ENCODE peak calls at places on chromosome 10, in five cellular contexts. One of them, this sample, is unnamed.

GRCh38 chr10:130809181-130809580 is 502.3 kb downstream of the TCERG1L start:
- DNase-seq in AG04449: no peak
- DNase-seq in HepG2: no peak
- DNase-seq in choroid plexus epithelial cell: no peak
- DNase-seq in OCI-LY7: no peak
- DNase-seq in this sample: no peak

GRCh38 chr10:47146571-47146970 is 153.4 kb upstream of the GDF10 start:
- DNase-seq in choroid plexus epithelial cell: no peak
- DNase-seq in AG04449: no peak
- DNase-seq in OCI-LY7: no peak
- DNase-seq in HepG2: no peak
- DNase-seq in this sample: no peak

GRCh38 chr10:102646610-102647432 is 2.5 kb downstream of the TRIM8 start:
- DNase-seq in OCI-LY7: peak; percentile 86
- DNase-seq in AG04449: no peak
- DNase-seq in choroid plexus epithelial cell: peak; percentile 62
- DNase-seq in HepG2: no peak
- DNase-seq in this sample: peak; percentile 58

GRCh38 chr10:69818676-69819239 is 17.1 kb downstream of the COL13A1 start:
- DNase-seq in OCI-LY7: no peak
- DNase-seq in AG04449: no peak
- DNase-seq in HepG2: no peak
- DNase-seq in choroid plexus epithelial cell: no peak
- DNase-seq in this sample: no peak

GRCh38 chr10:117740088-117740487 is 197.5 kb downstream of the EMX2 start:
- DNase-seq in OCI-LY7: no peak
- DNase-seq in HepG2: no peak
- DNase-seq in choroid plexus epithelial cell: no peak
- DNase-seq in AG04449: no peak
- DNase-seq in this sample: no peak

GRCh38 chr10:75137533-75138438 is 26.3 kb downstream of the SAMD8 start:
- DNase-seq in choroid plexus epithelial cell: peak; percentile 37
- DNase-seq in HepG2: no peak
- DNase-seq in OCI-LY7: no peak
- DNase-seq in AG04449: no peak
- DNase-seq in this sample: peak; percentile 56

GRCh38 chr10:44253769-44254462 is 131.0 kb downstream of the CXCL12 start:
- DNase-seq in OCI-LY7: no peak
- DNase-seq in AG04449: peak; percentile 72
- DNase-seq in choroid plexus epithelial cell: peak; percentile 73
- DNase-seq in HepG2: peak; percentile 49
- DNase-seq in this sample: peak; percentile 91

GRCh38 chr10:69451209-69451783 is at the start of gene TSPAN15:
- DNase-seq in HepG2: peak; percentile 68
- DNase-seq in AG04449: no peak
- DNase-seq in OCI-LY7: peak; percentile 79
- DNase-seq in choroid plexus epithelial cell: peak; percentile 79
- DNase-seq in this sample: peak; percentile 68

GRCh38 chr10:99976886-99977391 is 32.8 kb downstream of the DNMBP start:
- DNase-seq in choroid plexus epithelial cell: peak; percentile 95
- DNase-seq in OCI-LY7: no peak
- DNase-seq in AG04449: peak; percentile 92
- DNase-seq in HepG2: no peak
- DNase-seq in this sample: peak; percentile 84

GRCh38 chr10:81876253-81876731 is 1.3 kb downstream of the NRG3 start:
- DNase-seq in choroid plexus epithelial cell: no peak
- DNase-seq in AG04449: no peak
- DNase-seq in HepG2: no peak
- DNase-seq in OCI-LY7: no peak
- DNase-seq in this sample: no peak

GRCh38 chr10:132939378-132939955 is 2.9 kb downstream of the CFAP46 start:
- DNase-seq in AG04449: no peak
- DNase-seq in choroid plexus epithelial cell: no peak
- DNase-seq in HepG2: no peak
- DNase-seq in OCI-LY7: no peak
- DNase-seq in this sample: no peak

GRCh38 chr10:79229830-79230562 is 117.3 kb upstream of the PPIF start:
- DNase-seq in OCI-LY7: peak; percentile 38
- DNase-seq in HepG2: no peak
- DNase-seq in AG04449: no peak
- DNase-seq in choroid plexus epithelial cell: no peak
- DNase-seq in this sample: no peak

GRCh38 chr10:77249901-77250459 is 387.6 kb downstream of the KCNMA1 start:
- DNase-seq in AG04449: no peak
- DNase-seq in choroid plexus epithelial cell: no peak
- DNase-seq in HepG2: no peak
- DNase-seq in OCI-LY7: no peak
- DNase-seq in this sample: no peak

GRCh38 chr10:93445097-93445960 is 36.8 kb downstream of the MYOF start:
- DNase-seq in OCI-LY7: peak; percentile 14
- DNase-seq in AG04449: peak; percentile 89
- DNase-seq in HepG2: peak; percentile 97
- DNase-seq in choroid plexus epithelial cell: peak; percentile 100
- DNase-seq in this sample: peak; percentile 99

GRCh38 chr10:11863353-11864105 is 40.4 kb downstream of the PROSER2 start:
- DNase-seq in HepG2: no peak
- DNase-seq in OCI-LY7: peak; percentile 83
- DNase-seq in choroid plexus epithelial cell: no peak
- DNase-seq in AG04449: no peak
- DNase-seq in this sample: no peak

GRCh38 chr10:116612107-116612506 is 8.6 kb upstream of the PNLIPRP2 start:
- DNase-seq in choroid plexus epithelial cell: no peak
- DNase-seq in AG04449: no peak
- DNase-seq in OCI-LY7: no peak
- DNase-seq in HepG2: no peak
- DNase-seq in this sample: no peak

GRCh38 chr10:75261813-75262725 is 26.3 kb upstream of the COMTD1 start:
- DNase-seq in AG04449: no peak
- DNase-seq in OCI-LY7: no peak
- DNase-seq in choroid plexus epithelial cell: peak; percentile 38
- DNase-seq in HepG2: peak; percentile 24
- DNase-seq in this sample: no peak

GRCh38 chr10:93363891-93364648 is 118.1 kb downstream of the MYOF start:
- DNase-seq in OCI-LY7: no peak
- DNase-seq in AG04449: no peak
- DNase-seq in HepG2: no peak
- DNase-seq in choroid plexus epithelial cell: no peak
- DNase-seq in this sample: no peak

GRCh38 chr10:10092581-10092980 is 925.1 kb upstream of the CELF2 start:
- DNase-seq in OCI-LY7: no peak
- DNase-seq in HepG2: no peak
- DNase-seq in choroid plexus epithelial cell: peak; percentile 66
- DNase-seq in AG04449: no peak
- DNase-seq in this sample: peak; percentile 51

GRCh38 chr10:133377025-133377817 is 1.8 kb upstream of the PAOX start:
- DNase-seq in HepG2: no peak
- DNase-seq in choroid plexus epithelial cell: no peak
- DNase-seq in OCI-LY7: no peak
- DNase-seq in AG04449: no peak
- DNase-seq in this sample: no peak

GRCh38 chr10:47260505-47261111 is 39.4 kb upstream of the GDF10 start:
- DNase-seq in choroid plexus epithelial cell: no peak
- DNase-seq in OCI-LY7: no peak
- DNase-seq in AG04449: no peak
- DNase-seq in HepG2: no peak
- DNase-seq in this sample: no peak

GRCh38 chr10:35925511-35925910 is 283.4 kb upstream of the FZD8 start:
- DNase-seq in OCI-LY7: no peak
- DNase-seq in HepG2: no peak
- DNase-seq in choroid plexus epithelial cell: peak; percentile 61
- DNase-seq in AG04449: no peak
- DNase-seq in this sample: peak; percentile 44

GRCh38 chr10:42962902-42963231 is 114.0 kb upstream of the RET start:
- DNase-seq in AG04449: no peak
- DNase-seq in choroid plexus epithelial cell: no peak
- DNase-seq in OCI-LY7: no peak
- DNase-seq in HepG2: no peak
- DNase-seq in this sample: no peak

GRCh38 chr10:120495226-120495625 is 38.2 kb downstream of the PLPP4 start:
- DNase-seq in choroid plexus epithelial cell: peak; percentile 45
- DNase-seq in OCI-LY7: no peak
- DNase-seq in HepG2: no peak
- DNase-seq in AG04449: no peak
- DNase-seq in this sample: no peak

GRCh38 chr10:51075802-51076201 is 1.5 kb downstream of the PRKG1 start:
- DNase-seq in HepG2: no peak
- DNase-seq in choroid plexus epithelial cell: no peak
- DNase-seq in AG04449: no peak
- DNase-seq in OCI-LY7: no peak
- DNase-seq in this sample: no peak
- H3K4me3 ChIP-seq in HepG2: no peak overlapping the region
- H3K4me3 ChIP-seq in choroid plexus epithelial cell: no peak overlapping the region
- H3K4me3 ChIP-seq in AG04449: peak overlapping the region; percentile 80
- H3K4me3 ChIP-seq in OCI-LY7: no peak overlapping the region
- H3K4me3 ChIP-seq in this sample: no peak overlapping the region

GRCh38 chr10:6669269-6669859 is 89.3 kb upstream of the PRKCQ start:
- DNase-seq in choroid plexus epithelial cell: peak; percentile 78
- DNase-seq in HepG2: peak; percentile 14
- DNase-seq in AG04449: peak; percentile 23
- DNase-seq in OCI-LY7: peak; percentile 60
- DNase-seq in this sample: peak; percentile 69
- TF ChIP-seq CTCF in choroid plexus epithelial cell: peak; percentile 70
- TF ChIP-seq CTCF in HepG2: peak; percentile 60
- TF ChIP-seq CTCF in AG04449: peak; percentile 64
- TF ChIP-seq CTCF in OCI-LY7: peak; percentile 90
- TF ChIP-seq CTCF in this sample: peak; percentile 57

GRCh38 chr10:103916254-103916653 is 1.7 kb downstream of the STN1 start:
- DNase-seq in OCI-LY7: no peak
- DNase-seq in AG04449: no peak
- DNase-seq in HepG2: no peak
- DNase-seq in choroid plexus epithelial cell: no peak
- DNase-seq in this sample: peak; percentile 60
- H3K4me3 ChIP-seq in OCI-LY7: peak overlapping the region; percentile 75
- H3K4me3 ChIP-seq in AG04449: no peak overlapping the region
- H3K4me3 ChIP-seq in HepG2: peak overlapping the region; percentile 29
- H3K4me3 ChIP-seq in choroid plexus epithelial cell: peak overlapping the region; percentile 66
- H3K4me3 ChIP-seq in this sample: peak overlapping the region; percentile 73

DNA sequence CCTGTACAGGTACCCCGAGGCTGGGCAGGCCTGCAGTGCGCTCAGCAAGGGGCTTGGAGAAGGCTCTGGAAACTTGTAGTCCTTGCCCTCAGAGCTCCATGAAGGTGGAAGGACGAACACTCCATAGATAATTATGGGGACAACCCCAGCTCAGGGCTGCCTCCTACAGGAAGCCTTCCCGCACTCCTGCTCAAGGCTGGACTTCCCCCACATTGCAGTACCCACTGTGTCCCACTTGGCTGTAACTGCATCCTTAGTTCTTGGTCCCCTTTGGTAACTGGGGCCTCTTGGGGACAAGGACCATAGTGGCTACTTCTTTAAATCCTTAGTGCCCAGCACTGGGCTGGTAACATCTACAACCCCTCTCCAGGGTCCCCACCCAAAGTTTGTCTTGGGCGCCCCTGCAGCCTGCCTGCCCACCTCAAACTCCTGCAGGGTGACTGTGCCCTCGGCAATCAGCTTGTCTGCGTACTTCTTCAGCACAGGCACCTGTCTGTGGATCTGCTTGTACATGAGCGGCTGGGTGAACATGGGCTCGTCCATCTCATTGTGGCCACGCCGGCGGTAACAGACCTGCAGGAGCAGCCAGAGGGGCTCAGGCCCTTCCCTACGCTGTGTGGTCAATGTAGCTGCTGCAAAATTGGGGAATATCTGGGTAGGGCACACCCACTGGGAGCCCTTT is 17.1 kb downstream of the OGDHL start:
- DNase-seq in AG04449: no peak
- DNase-seq in choroid plexus epithelial cell: no peak
- DNase-seq in HepG2: no peak
- DNase-seq in OCI-LY7: no peak
- DNase-seq in this sample: no peak
- TF ChIP-seq CTCF in AG04449: no peak
- TF ChIP-seq CTCF in choroid plexus epithelial cell: no peak
- TF ChIP-seq CTCF in HepG2: no peak
- TF ChIP-seq CTCF in OCI-LY7: no peak
- TF ChIP-seq CTCF in this sample: no peak

GRCh38 chr10:84194424-84195043 is at the start of gene CDHR1:
- DNase-seq in AG04449: no peak
- DNase-seq in choroid plexus epithelial cell: no peak
- DNase-seq in OCI-LY7: no peak
- DNase-seq in HepG2: no peak
- DNase-seq in this sample: peak; percentile 4

GRCh38 chr10:84193846-84194423 is 402 bp upstream of the CDHR1 start:
- DNase-seq in AG04449: no peak
- DNase-seq in OCI-LY7: no peak
- DNase-seq in choroid plexus epithelial cell: peak; percentile 11
- DNase-seq in HepG2: no peak
- DNase-seq in this sample: peak; percentile 2

GRCh38 chr10:84196941-84197340 is 2.6 kb downstream of the CDHR1 start:
- DNase-seq in HepG2: no peak
- DNase-seq in choroid plexus epithelial cell: no peak
- DNase-seq in OCI-LY7: no peak
- DNase-seq in AG04449: no peak
- DNase-seq in this sample: no peak

GRCh38 chr10:84196083-84196482 is 1.7 kb downstream of the CDHR1 start:
- DNase-seq in AG04449: no peak
- DNase-seq in OCI-LY7: no peak
- DNase-seq in HepG2: peak; percentile 3
- DNase-seq in choroid plexus epithelial cell: no peak
- DNase-seq in this sample: no peak

DNA sequence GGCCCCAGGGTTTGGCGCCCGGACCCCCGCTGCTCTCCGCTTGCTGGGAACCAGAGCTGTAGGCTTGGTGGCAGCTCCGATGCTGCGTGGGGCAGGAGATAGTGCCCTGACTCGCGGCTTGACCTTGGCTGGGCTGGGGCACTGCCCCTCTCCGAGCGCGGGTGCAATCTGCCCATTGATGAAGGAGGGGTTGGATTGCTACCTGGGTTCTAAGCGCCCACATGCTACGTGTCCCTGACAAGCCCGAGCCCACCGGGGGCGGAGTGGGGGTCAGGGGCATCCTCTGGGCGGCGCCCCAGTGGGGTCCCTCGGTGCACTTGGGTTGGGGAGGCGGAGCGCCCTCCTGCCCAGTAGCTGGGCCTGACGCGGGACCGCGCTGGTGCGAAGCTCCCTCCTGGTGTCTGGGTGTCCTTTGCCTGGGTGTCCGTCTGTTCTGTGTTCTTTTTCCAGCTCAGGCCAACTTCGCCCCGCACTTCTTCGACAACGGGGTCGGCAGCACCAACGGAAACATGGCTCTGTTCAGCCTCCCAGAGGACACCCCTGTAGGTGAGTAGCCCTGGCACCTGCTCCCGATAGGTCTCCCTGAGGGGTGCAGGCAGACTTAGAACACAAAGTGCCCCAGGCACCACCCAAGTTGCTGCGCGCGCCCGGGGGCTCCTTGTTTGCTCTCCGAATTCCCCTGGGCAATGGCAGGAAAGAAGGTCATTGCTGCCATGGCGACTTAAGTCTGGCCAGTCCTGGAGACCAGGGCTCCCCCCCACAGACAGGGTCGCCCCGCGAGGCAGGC is 900 bp downstream of the CDHR1 start:
- DNase-seq in AG04449: no peak
- DNase-seq in OCI-LY7: no peak
- DNase-seq in HepG2: no peak
- DNase-seq in choroid plexus epithelial cell: no peak
- DNase-seq in this sample: no peak
- H3K4me3 ChIP-seq in AG04449: no peak overlapping the region
- H3K4me3 ChIP-seq in OCI-LY7: no peak overlapping the region
- H3K4me3 ChIP-seq in HepG2: no peak overlapping the region
- H3K4me3 ChIP-seq in choroid plexus epithelial cell: no peak overlapping the region
- H3K4me3 ChIP-seq in this sample: no peak overlapping the region

GRCh38 chr10:122140477-122140902 is 130.6 kb upstream of the BTBD16 start:
- DNase-seq in HepG2: no peak
- DNase-seq in choroid plexus epithelial cell: no peak
- DNase-seq in AG04449: no peak
- DNase-seq in OCI-LY7: no peak
- DNase-seq in this sample: peak; percentile 66
- TF ChIP-seq CTCF in HepG2: peak; percentile 23
- TF ChIP-seq CTCF in choroid plexus epithelial cell: no peak
- TF ChIP-seq CTCF in AG04449: no peak
- TF ChIP-seq CTCF in OCI-LY7: no peak
- TF ChIP-seq CTCF in this sample: no peak